ENCODE peak calls at places on chromosomes 13 and 19, in six cellular contexts. K, P, X, Q, T and M are unnamed samples.

GRCh38 chr13:34044660-34045080 is 226.7 kb downstream of the RFC3 start:
- DNase-seq in K (peak), P (no peak), X (peak), Q (no peak), T (no peak), M (no peak)

GRCh38 chr19:10544753-10545251 is 1.1 kb downstream of the ATG4D start:
- DNase-seq in K (no peak), P (no peak), X (no peak), Q (no peak), T (no peak), M (peak)

GRCh38 chr19:14979498-14980255 is at the start of gene SLC1A6:
- DNase-seq in K (no peak), P (peak), X (no peak), Q (no peak), T (peak), M (no peak)

GRCh38 chr13:85864963-85865530 is 65.8 kb upstream of the SLITRK6 start:
- DNase-seq in K (peak), P (peak), X (peak), Q (no peak), T (peak), M (no peak)

GRCh38 chr19:44072543-44073401 is 813 bp downstream of the ZNF284 start:
- DNase-seq in K (peak), P (no peak), X (peak), Q (no peak), T (no peak), M (no peak)

GRCh38 chr13:38899581-38899980 is 91.0 kb downstream of the STOML3 start:
- DNase-seq in K (no peak), P (no peak), X (no peak), Q (no peak), T (no peak), M (no peak)

GRCh38 chr19:17294051-17294891 is 9.0 kb downstream of the ABHD8 start:
- DNase-seq in K (no peak), P (peak), X (peak), Q (no peak), T (peak), M (peak)

GRCh38 chr13:31887311-31887710 is 144.3 kb upstream of the FRY start:
- DNase-seq in K (no peak), P (no peak), X (peak), Q (no peak), T (no peak), M (no peak)